ENCODE peak calls at places on chromosome 15, in four cellular contexts. E is transverse colon, Z is small intestine, P is psoas muscle. B is an unnamed sample. For H3K9me3, the result is how much of the 10 kb centered on the place peaks cover.

GRCh38 chr15:57030011-57030410 is 111.6 kb downstream of the TCF12 start:
- DNase-seq in E (no peak), Z (no peak), P (no peak), B (no peak)

GRCh38 chr15:66456211-66456610 is 41.4 kb downstream of the SNAPC5 start:
- DNase-seq in E (no peak), Z (no peak), P (no peak), B (no peak)

GRCh38 chr15:101029971-101030661 is 111.0 kb downstream of the LRRK1 start:
- DNase-seq in E (peak), Z (no peak), P (no peak), B (peak)

GRCh38 chr15:77393471-77393840 is 26.4 kb downstream of the PEAK1 start:
- DNase-seq in E (no peak), Z (no peak), P (no peak), B (no peak)

GRCh38 chr15:95804484-95804883 is 526.0 kb upstream of the NR2F2 start:
- DNase-seq in E (no peak), Z (no peak), P (no peak), B (no peak)

GRCh38 chr15:68885070-68885469 is 45.3 kb upstream of the SPESP1 start:
- DNase-seq in E (no peak), Z (no peak), P (no peak), B (no peak)

GRCh38 chr15:74306801-74307217 is 60.6 kb downstream of the CYP11A1 start:
- DNase-seq in E (no peak), Z (no peak), P (no peak), B (no peak)

GRCh38 chr15:77981281-77982126 is 96.0 kb downstream of the TBC1D2B start:
- DNase-seq in E (no peak), Z (no peak), P (no peak), B (no peak)

GRCh38 chr15:57298843-57299550 is 77.3 kb upstream of the CGNL1 start:
- DNase-seq in E (no peak), Z (no peak), P (no peak), B (no peak)

GRCh38 chr15:78855746-78856145 is 16.9 kb upstream of the MORF4L1 start:
- DNase-seq in E (no peak), Z (no peak), P (no peak), B (no peak)

GRCh38 chr15:75720297-75720696 is 7.6 kb upstream of the CSPG4 start:
- DNase-seq in E (no peak), Z (no peak), P (no peak), B (no peak)

GRCh38 chr15:50228866-50229265 is 36.7 kb downstream of the HDC start:
- DNase-seq in E (no peak), Z (no peak), P (no peak), B (no peak)

GRCh38 chr15:64894395-64895056 is 17.2 kb upstream of the ANKDD1A start:
- DNase-seq in E (peak), Z (peak), P (peak), B (peak)

GRCh38 chr15:34337557-34338306 is at the start of gene SLC12A6:
- DNase-seq in E (peak), Z (peak), P (peak), B (peak)

GRCh38 chr15:52180196-52180835 is 10.9 kb downstream of the GNB5 start:
- DNase-seq in E (peak), Z (no peak), P (no peak), B (peak)

GRCh38 chr15:52040167-52040900 is 21.3 kb downstream of the MAPK6 start:
- DNase-seq in E (no peak), Z (no peak), P (no peak), B (no peak)

GRCh38 chr15:22241451-22241850 is 161.1 kb downstream of the OR4M2 start:
- DNase-seq in E (no peak), Z (no peak), P (no peak), B (no peak)
- H3K9me3 ChIP-seq in E (under half), Z (under half), P (under half), B (under half)

DNA sequence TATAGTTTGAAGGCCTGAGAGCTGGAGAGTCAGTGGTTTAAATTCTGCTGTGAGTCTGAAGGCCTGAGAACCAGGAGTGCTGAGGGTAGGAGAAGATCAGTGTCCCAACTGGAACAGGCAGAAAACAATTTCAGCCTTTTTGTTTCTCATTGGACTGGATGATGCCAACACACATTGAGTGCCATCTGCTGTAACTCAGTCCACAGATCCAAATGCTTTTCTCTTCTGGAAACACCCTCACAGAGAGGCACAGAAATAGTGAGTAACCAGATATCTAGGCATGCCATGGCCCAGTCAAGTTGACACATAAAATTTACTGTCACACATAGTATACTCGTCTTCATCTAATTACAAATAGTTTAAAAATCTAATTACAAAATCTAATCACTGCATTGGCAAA is 100.8 kb downstream of the NEO1 start:
- DNase-seq in E (no peak), Z (no peak), P (no peak), B (no peak)
- H3K9me3 ChIP-seq in E (under half), Z (under half), P (under half), B (under half)

GRCh38 chr15:25239471-25240345 is 199.1 kb downstream of the UBE3A start:
- DNase-seq in E (no peak), Z (no peak), P (peak), B (no peak)
- H3K9me3 ChIP-seq in E (under half), Z (under half), P (under half), B (under half)

GRCh38 chr15:94731286-94731685 is 499.9 kb downstream of the MCTP2 start:
- DNase-seq in E (no peak), Z (no peak), P (no peak), B (no peak)
- H3K9me3 ChIP-seq in E (under half), Z (under half), P (under half), B (under half)

DNA sequence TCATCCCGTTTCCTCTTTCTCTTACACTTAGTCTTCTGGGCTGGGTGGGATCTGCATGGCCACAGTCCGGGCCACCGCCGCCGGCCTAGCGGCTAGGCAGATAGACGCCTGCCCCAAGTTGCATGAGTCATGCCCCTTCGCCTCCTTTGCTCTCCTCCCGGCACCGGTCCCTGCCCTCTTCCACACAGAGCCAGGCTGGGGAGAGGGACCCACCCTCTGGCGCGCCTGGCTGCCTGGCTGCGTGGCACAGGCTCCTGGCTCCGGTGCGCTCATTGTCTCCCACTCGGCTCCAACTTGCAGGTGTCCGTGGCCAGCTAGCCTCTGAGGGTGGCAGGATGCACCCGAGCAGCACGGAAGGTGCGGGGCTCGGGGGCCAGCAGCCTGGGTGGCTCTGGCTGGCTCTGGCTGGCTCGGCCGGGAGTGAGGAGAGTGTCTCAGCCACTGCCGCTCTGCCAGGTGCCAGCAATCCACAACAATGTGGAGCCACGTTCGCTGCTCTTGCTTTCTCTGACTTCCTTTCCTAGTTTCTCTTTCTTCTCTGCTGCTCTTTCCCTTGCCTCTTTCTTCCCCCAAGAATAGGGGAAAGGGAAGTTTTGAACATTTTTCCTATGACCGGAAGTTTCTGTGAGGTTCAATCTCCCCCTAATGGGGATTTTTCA is 22.4 kb upstream of the MTHFS start:
- DNase-seq in E (no peak), Z (no peak), P (no peak), B (no peak)
- H3K9me3 ChIP-seq in E (half or more), Z (under half), P (half or more), B (half or more)